ENCODE peak calls at places on chromosomes 2 and 18, in nine cellular contexts. V is NT2/D1; Z is fibroblast of lung; Y is mucosa of descending colon; K is mammary epithelial cell; M is CD8-positive, alpha-beta memory T cell; E is mesendoderm; O is thoracic aorta; P is GM23248. T is an unnamed sample. For H3K4me1, the result is how much of the 10 kb centered on the place peaks cover.

GRCh38 chr2:226461981-226462380 is 337.6 kb downstream of the IRS1 start:
- DNase-seq in V (no peak), Z (peak), Y (no peak), K (no peak), M (no peak), E (no peak), O (no peak), P (no peak), T (no peak)

GRCh38 chr2:25219621-25220020 is 51.2 kb upstream of the POMC start:
- DNase-seq in V (no peak), Z (no peak), Y (no peak), K (no peak), M (no peak), E (no peak), O (no peak), P (no peak), T (no peak)

GRCh38 chr18:3380384-3380961 is 69.5 kb upstream of the TGIF1 start:
- DNase-seq in V (no peak), Z (peak), Y (no peak), K (peak), M (peak), E (no peak), O (no peak), P (peak), T (no peak)

GRCh38 chr2:61512768-61513398 is 25.3 kb downstream of the XPO1 start:
- DNase-seq in V (no peak), Z (no peak), Y (peak), K (no peak), M (no peak), E (peak), O (no peak), P (no peak), T (no peak)

GRCh38 chr2:85889648-85890281 is 975 bp upstream of the ST3GAL5 start:
- DNase-seq in V (no peak), Z (no peak), Y (no peak), K (no peak), M (no peak), E (no peak), O (no peak), P (peak), T (peak)

GRCh38 chr2:76599732-76600368 is 889.1 kb upstream of the GCFC2 start:
- DNase-seq in V (peak), Z (peak), Y (peak), K (peak), M (no peak), E (peak), O (no peak), P (peak), T (no peak)

GRCh38 chr2:110679337-110679707 is 1.5 kb upstream of the BUB1 start:
- DNase-seq in V (no peak), Z (peak), Y (no peak), K (no peak), M (no peak), E (no peak), O (no peak), P (peak), T (peak)

GRCh38 chr2:10614940-10615339 is 74.8 kb downstream of the NOL10 start:
- DNase-seq in V (no peak), Z (peak), Y (no peak), K (peak), M (no peak), E (no peak), O (no peak), P (peak), T (no peak)

GRCh38 chr2:215427585-215427984 is 8.3 kb downstream of the FN1 start:
- DNase-seq in V (no peak), Z (peak), Y (no peak), K (no peak), M (no peak), E (no peak), O (no peak), P (peak), T (no peak)

GRCh38 chr18:78967692-78968091 is 11.9 kb upstream of the SALL3 start:
- DNase-seq in V (no peak), Z (no peak), Y (no peak), K (no peak), M (no peak), E (no peak), O (no peak), P (no peak), T (no peak)

GRCh38 chr18:48160622-48161021 is 230.2 kb upstream of the SMAD2 start:
- DNase-seq in V (no peak), Z (no peak), Y (no peak), K (no peak), M (no peak), E (no peak), O (no peak), P (no peak), T (no peak)

GRCh38 chr2:113834057-113834720 is 55.7 kb upstream of the ACTR3 start:
- DNase-seq in V (no peak), Z (no peak), Y (no peak), K (no peak), M (no peak), E (peak), O (no peak), P (no peak), T (no peak)

GRCh38 chr2:237879058-237879430 is 19.6 kb downstream of the RAMP1 start:
- DNase-seq in V (no peak), Z (peak), Y (no peak), K (peak), M (no peak), E (no peak), O (no peak), P (peak), T (no peak)

GRCh38 chr2:168346725-168347477 is 99.5 kb upstream of the STK39 start:
- DNase-seq in V (no peak), Z (peak), Y (peak), K (peak), M (peak), E (peak), O (no peak), P (peak), T (peak)

GRCh38 chr2:229679393-229680125 is 34.8 kb downstream of the DNER start:
- DNase-seq in V (no peak), Z (peak), Y (no peak), K (peak), M (no peak), E (no peak), O (no peak), P (no peak), T (no peak)

GRCh38 chr2:54206596-54206995 is 49.4 kb downstream of the TSPYL6 start:
- DNase-seq in V (no peak), Z (peak), Y (no peak), K (peak), M (no peak), E (peak), O (no peak), P (peak), T (no peak)

GRCh38 chr18:54607213-54607934 is 16.3 kb downstream of the DYNAP start:
- DNase-seq in V (peak), Z (peak), Y (peak), K (peak), M (no peak), E (peak), O (no peak), P (peak), T (no peak)

GRCh38 chr2:95700554-95700953 is 108.8 kb downstream of the TRIM43 start:
- DNase-seq in V (no peak), Z (no peak), Y (no peak), K (peak), M (no peak), E (no peak), O (no peak), P (no peak), T (no peak)

GRCh38 chr2:33033524-33034150 is 86.9 kb downstream of the LTBP1 start:
- DNase-seq in V (no peak), Z (peak), Y (no peak), K (peak), M (no peak), E (peak), O (no peak), P (peak), T (no peak)

GRCh38 chr18:23502516-23503037 is 734 bp upstream of the RMC1 start:
- DNase-seq in V (no peak), Z (no peak), Y (no peak), K (no peak), M (no peak), E (no peak), O (no peak), P (no peak), T (no peak)

GRCh38 chr2:152678808-152679207 is 38.5 kb downstream of the PRPF40A start:
- DNase-seq in V (no peak), Z (no peak), Y (no peak), K (no peak), M (no peak), E (no peak), O (no peak), P (no peak), T (no peak)

GRCh38 chr18:35191252-35192025 is 49.4 kb upstream of the ZNF397 start:
- DNase-seq in V (no peak), Z (no peak), Y (no peak), K (no peak), M (no peak), E (no peak), O (no peak), P (no peak), T (no peak)

GRCh38 chr2:154710078-154710477 is 11.6 kb downstream of the KCNJ3 start:
- DNase-seq in V (no peak), Z (no peak), Y (no peak), K (no peak), M (no peak), E (no peak), O (no peak), P (no peak), T (no peak)

GRCh38 chr2:188622898-188623297 is 331.2 kb downstream of the GULP1 start:
- DNase-seq in V (no peak), Z (peak), Y (no peak), K (no peak), M (no peak), E (no peak), O (no peak), P (no peak), T (no peak)

GRCh38 chr2:230861564-230862255 is 3.0 kb upstream of the ITM2C start:
- DNase-seq in V (no peak), Z (no peak), Y (no peak), K (no peak), M (no peak), E (peak), O (no peak), P (no peak), T (no peak)

GRCh38 chr2:100253786-100254185 is 68.5 kb downstream of the LONRF2 start:
- DNase-seq in V (no peak), Z (no peak), Y (no peak), K (no peak), M (no peak), E (no peak), O (no peak), P (no peak), T (no peak)

GRCh38 chr2:232264081-232264480 is 114.5 kb upstream of the ALPP start:
- DNase-seq in V (no peak), Z (no peak), Y (no peak), K (no peak), M (no peak), E (no peak), O (no peak), P (no peak), T (no peak)

GRCh38 chr2:64283641-64284371 is 139.6 kb upstream of the PELI1 start:
- DNase-seq in V (no peak), Z (no peak), Y (no peak), K (no peak), M (peak), E (no peak), O (no peak), P (peak), T (no peak)

GRCh38 chr2:124755386-124755785 is 730.3 kb downstream of the CNTNAP5 start:
- DNase-seq in V (no peak), Z (no peak), Y (no peak), K (no peak), M (no peak), E (peak), O (no peak), P (no peak), T (no peak)

GRCh38 chr2:579961-580360 is 97.2 kb downstream of the TMEM18 start:
- DNase-seq in V (no peak), Z (no peak), Y (no peak), K (no peak), M (no peak), E (no peak), O (no peak), P (no peak), T (no peak)

GRCh38 chr18:78407456-78407823 is 572.2 kb upstream of the SALL3 start:
- DNase-seq in V (no peak), Z (no peak), Y (peak), K (no peak), M (no peak), E (no peak), O (no peak), P (no peak), T (no peak)

GRCh38 chr18:79511671-79512301 is 116.1 kb downstream of the NFATC1 start:
- DNase-seq in V (no peak), Z (no peak), Y (peak), K (no peak), M (no peak), E (no peak), O (no peak), P (no peak), T (no peak)

GRCh38 chr2:238657132-238658053 is 190.5 kb upstream of the TWIST2 start:
- DNase-seq in V (peak), Z (no peak), Y (no peak), K (no peak), M (no peak), E (peak), O (no peak), P (peak), T (no peak)

GRCh38 chr2:95366514-95366913 is 36.0 kb upstream of the FAHD2A start:
- DNase-seq in V (no peak), Z (no peak), Y (no peak), K (no peak), M (no peak), E (no peak), O (no peak), P (no peak), T (peak)

GRCh38 chr2:55113976-55114564 is 63.8 kb upstream of the RTN4 start:
- DNase-seq in V (no peak), Z (no peak), Y (no peak), K (no peak), M (no peak), E (no peak), O (no peak), P (peak), T (no peak)

DNA sequence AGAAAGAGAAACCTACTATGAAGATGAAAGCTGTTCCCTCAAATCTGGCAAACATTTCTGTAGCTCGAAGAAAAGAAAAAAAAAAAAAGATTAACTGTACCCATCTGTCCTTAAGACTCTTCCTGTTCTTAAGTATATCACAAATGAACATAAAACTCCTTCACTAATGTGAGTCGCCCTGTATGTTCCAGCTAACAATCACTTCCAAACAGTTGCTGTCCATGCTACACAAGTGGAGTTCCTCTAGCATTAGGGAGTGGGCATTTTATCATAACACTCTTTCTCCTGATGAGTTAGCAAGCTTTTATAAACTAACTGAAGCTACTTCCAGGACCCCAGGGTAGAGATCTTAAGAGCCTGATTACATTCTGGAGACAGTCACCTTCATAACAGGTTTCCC is 5.8 kb downstream of the CUL3 start:
- DNase-seq in V (no peak), Z (no peak), Y (no peak), K (peak), M (no peak), E (peak), O (no peak), P (peak), T (no peak)
- H3K4me1 ChIP-seq in V (under half), Z (under half), Y (under half), K (under half), M (half or more), E (under half), O (half or more), P (half or more), T (half or more)

GRCh38 chr2:121608967-121609366 is 40.3 kb downstream of the CLASP1 start:
- DNase-seq in V (no peak), Z (no peak), Y (no peak), K (no peak), M (no peak), E (no peak), O (no peak), P (no peak), T (no peak)

GRCh38 chr2:121613152-121613551 is 36.1 kb downstream of the CLASP1 start:
- DNase-seq in V (no peak), Z (no peak), Y (no peak), K (no peak), M (no peak), E (no peak), O (no peak), P (no peak), T (no peak)

GRCh38 chr2:121608367-121608766 is 40.9 kb downstream of the CLASP1 start:
- DNase-seq in V (no peak), Z (peak), Y (no peak), K (no peak), M (no peak), E (no peak), O (no peak), P (no peak), T (no peak)

GRCh38 chr2:121613774-121614173 is 35.5 kb downstream of the CLASP1 start:
- DNase-seq in V (no peak), Z (no peak), Y (no peak), K (peak), M (no peak), E (no peak), O (no peak), P (no peak), T (no peak)

GRCh38 chr2:121611730-121612705 is 37.2 kb downstream of the CLASP1 start:
- DNase-seq in V (no peak), Z (no peak), Y (no peak), K (no peak), M (no peak), E (no peak), O (no peak), P (no peak), T (no peak)
- H3K4me1 ChIP-seq in V (under half), Z (under half), Y (under half), K (under half), M (under half), E (under half), O (under half), P (under half), T (under half)

DNA sequence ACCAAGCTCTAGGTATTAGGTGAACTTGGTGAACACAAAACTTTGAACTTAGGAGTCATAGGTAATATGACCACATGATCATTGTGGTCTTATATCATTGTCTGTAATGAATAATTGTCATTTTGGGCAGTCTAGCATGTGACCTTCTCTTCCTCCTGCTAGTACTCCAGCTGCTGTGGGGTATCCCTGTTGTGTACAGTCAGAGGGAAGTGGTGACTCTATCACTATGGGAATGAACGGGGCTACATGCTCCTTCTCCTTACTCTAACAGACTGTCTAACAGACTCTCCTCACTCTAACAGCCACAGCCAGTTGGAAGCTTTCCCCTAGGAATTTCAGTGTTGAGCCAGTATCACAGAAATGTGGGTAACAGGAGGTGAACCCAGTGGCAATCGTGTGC is 68.2 kb upstream of the NEDD4L start:
- DNase-seq in V (no peak), Z (no peak), Y (no peak), K (no peak), M (no peak), E (no peak), O (no peak), P (no peak), T (no peak)
- H3K4me1 ChIP-seq in V (under half), Z (under half), Y (under half), K (under half), M (under half), E (under half), O (under half), P (under half), T (under half)

DNA sequence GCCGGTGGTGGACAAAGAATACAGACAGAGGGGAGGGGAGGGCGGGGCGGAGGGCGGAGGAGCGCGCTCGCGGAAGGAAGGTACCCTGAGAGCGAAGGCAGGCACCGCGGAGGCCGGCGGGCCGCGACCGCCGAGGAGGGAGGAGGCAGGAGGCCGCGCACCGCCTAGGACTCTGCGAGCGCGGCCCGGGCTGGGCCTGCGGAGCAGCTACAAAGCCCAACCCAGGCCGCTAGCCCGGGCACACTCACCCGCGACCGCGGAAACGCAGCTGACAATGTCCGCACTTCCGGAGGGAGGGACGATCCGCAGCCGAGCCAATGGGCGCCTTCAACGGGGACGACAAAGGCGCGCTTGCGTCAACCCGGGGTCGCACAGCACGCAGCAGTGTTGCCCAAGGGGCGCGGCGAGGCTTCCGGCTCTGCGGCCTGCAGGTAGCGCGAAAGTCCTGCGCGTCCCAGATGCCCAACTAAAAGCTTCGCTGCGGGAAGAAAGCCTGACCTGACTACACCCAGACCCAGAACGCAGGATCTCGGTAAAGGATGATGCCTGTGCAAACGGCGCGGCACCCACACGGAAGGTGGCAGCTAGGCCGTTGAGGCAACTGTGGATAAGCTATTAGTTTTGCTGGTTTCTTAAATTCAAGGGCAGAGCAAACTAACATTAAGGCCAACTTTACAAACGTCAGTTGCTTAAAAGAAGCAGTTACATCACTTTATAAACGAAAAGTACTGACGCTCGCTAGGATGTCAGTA is at the start of gene C18orf32:
- DNase-seq in V (peak), Z (peak), Y (peak), K (peak), M (peak), E (peak), O (peak), P (peak), T (peak)
- H3K4me1 ChIP-seq in V (under half), Z (under half), Y (under half), K (under half), M (half or more), E (under half), O (under half), P (under half), T (half or more)

DNA sequence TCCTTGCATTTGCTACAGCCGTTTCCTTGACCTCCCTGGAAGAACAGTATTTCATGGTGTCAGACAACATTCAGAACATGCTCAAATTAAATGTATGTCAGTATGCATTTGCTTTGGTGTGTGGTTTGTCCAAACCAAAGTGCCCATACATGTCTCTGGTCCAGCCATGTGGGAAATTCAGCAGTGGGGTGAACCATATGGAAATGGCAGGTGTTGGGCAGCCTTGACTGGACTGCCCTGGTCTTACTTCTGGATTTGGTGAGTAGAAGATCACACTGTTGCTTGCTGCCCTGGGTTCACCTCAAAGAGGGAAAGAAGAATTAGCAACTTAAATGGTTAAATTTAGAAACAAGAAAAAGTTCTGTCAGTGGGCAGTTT is 84.5 kb downstream of the MSH2 start:
- DNase-seq in V (no peak), Z (no peak), Y (no peak), K (no peak), M (no peak), E (no peak), O (no peak), P (no peak), T (no peak)
- H3K4me1 ChIP-seq in V (under half), Z (under half), Y (under half), K (under half), M (under half), E (under half), O (under half), P (under half), T (under half)

GRCh38 chr2:201122276-201122675 is 6.3 kb downstream of the CFLAR start:
- DNase-seq in V (no peak), Z (no peak), Y (no peak), K (no peak), M (no peak), E (peak), O (no peak), P (peak), T (no peak)
- H3K4me1 ChIP-seq in V (under half), Z (under half), Y (under half), K (half or more), M (half or more), E (under half), O (half or more), P (half or more), T (half or more)

T was measured in lower lobe of right lung.